ENCODE peak calls at places on chromosome 15, in six cellular contexts. N is kidney, Y is neural crest cell, J is lower lobe of right lung, E is epithelial cell of esophagus, U is adrenal gland. I is an unnamed sample.

GRCh38 chr15:48059786-48060185 is 61.0 kb upstream of the SLC24A5 start:
- DNase-seq in Y (no peak), E (no peak), J (peak; percentile 48), N (peak; percentile 76), U (no peak), I (no peak)

GRCh38 chr15:61173899-61174689 is 55.0 kb downstream of the RORA start:
- DNase-seq in N (no peak), Y (no peak), U (no peak), E (no peak), J (no peak), I (no peak)

GRCh38 chr15:37877851-37878577 is 56.4 kb upstream of the TMCO5A start:
- DNase-seq in N (no peak), U (no peak), E (peak; percentile 55), Y (no peak), J (no peak), I (no peak)

GRCh38 chr15:90124487-90124886 is 22.2 kb upstream of the IDH2 start:
- DNase-seq in U (no peak), Y (no peak), E (no peak), N (no peak), J (no peak), I (no peak)

GRCh38 chr15:37037256-37037655 is 63.1 kb downstream of the MEIS2 start:
- DNase-seq in Y (no peak), U (no peak), J (no peak), N (no peak), E (no peak), I (no peak)

GRCh38 chr15:62579842-62580241 is 414.8 kb upstream of the C2CD4B start:
- DNase-seq in E (no peak), J (no peak), N (no peak), Y (no peak), U (no peak), I (no peak)

GRCh38 chr15:60573936-60574335 is 95.0 kb upstream of the ICE2 start:
- DNase-seq in Y (no peak), U (no peak), J (no peak), E (no peak), N (no peak), I (no peak)

GRCh38 chr15:51620647-51621046 is 1.9 kb downstream of the DMXL2 start:
- DNase-seq in J (no peak), N (no peak), U (no peak), E (no peak), Y (no peak), I (peak; percentile 19)

GRCh38 chr15:78768531-78769408 is 42.5 kb downstream of the ADAMTS7 start:
- DNase-seq in J (no peak), Y (no peak), N (peak; percentile 65), U (no peak), E (no peak), I (no peak)

GRCh38 chr15:72047020-72047419 is 70.9 kb downstream of the MYO9A start:
- DNase-seq in U (no peak), J (no peak), Y (no peak), N (no peak), E (peak; percentile 33), I (no peak)

GRCh38 chr15:62469874-62470688 is 305.0 kb upstream of the C2CD4B start:
- DNase-seq in N (no peak), U (peak; percentile 59), E (peak; percentile 13), J (no peak), Y (no peak), I (no peak)

GRCh38 chr15:49060710-49061483 is 14.7 kb upstream of the SECISBP2L start:
- DNase-seq in J (no peak), E (no peak), N (no peak), Y (no peak), U (no peak), I (no peak)

GRCh38 chr15:60822403-60822802 is 343.5 kb upstream of the ICE2 start:
- DNase-seq in E (no peak), N (no peak), U (no peak), Y (no peak), J (no peak), I (no peak)

GRCh38 chr15:49438970-49439631 is 16.1 kb downstream of the FGF7 start:
- DNase-seq in J (peak; percentile 65), Y (no peak), E (no peak), N (no peak), U (no peak), I (no peak)

GRCh38 chr15:52529289-52529929 is 729 bp upstream of the MYO5A start:
- DNase-seq in U (peak; percentile 55), N (no peak), E (no peak), Y (peak; percentile 14), J (no peak), I (peak; percentile 21)

DNA sequence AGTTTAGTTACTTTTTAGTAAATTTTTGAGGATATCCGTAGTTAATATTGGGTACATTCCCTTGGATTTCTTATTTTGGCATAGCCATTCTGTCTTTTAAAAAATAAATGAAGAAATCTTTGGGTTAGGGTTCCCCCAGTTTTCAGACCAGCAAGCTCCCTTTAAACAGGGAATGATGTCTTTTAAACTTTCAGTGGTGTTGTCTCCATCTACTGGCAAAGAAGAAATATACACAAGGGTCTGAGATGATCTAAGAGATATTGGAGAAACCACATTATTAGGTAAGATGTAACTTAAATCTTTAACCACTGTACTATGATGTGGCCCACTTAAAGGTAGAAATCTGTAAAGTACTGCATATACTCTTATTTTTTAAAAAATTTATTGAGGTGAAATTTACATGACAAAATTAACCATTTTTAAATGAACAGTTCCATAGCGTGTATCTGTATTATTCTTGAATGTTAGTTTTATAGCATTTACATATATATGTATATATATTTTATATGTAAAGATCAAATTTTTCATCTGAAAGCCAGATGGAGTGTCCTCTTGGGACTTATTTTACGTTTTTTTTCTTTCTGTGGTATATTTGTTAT is 35.1 kb upstream of the EIF3J start:
- DNase-seq in U (no peak), Y (no peak), N (no peak), J (no peak), E (peak; percentile 48), I (peak; percentile 45)
- TF ChIP-seq CTCF in U (peak; percentile 51), Y (peak; percentile 75), N (peak; percentile 51), J (peak; percentile 51), E (peak; percentile 63), I (peak; percentile 49)

GRCh38 chr15:58110999-58111717 is 27.0 kb upstream of the AQP9 start:
- DNase-seq in N (no peak), E (no peak), U (no peak), J (no peak), Y (no peak), I (no peak)

GRCh38 chr15:58114388-58114787 is 23.8 kb upstream of the AQP9 start:
- DNase-seq in U (no peak), Y (no peak), J (no peak), E (no peak), N (no peak), I (no peak)

GRCh38 chr15:58109419-58109818 is 28.8 kb upstream of the AQP9 start:
- DNase-seq in Y (no peak), U (no peak), J (no peak), E (peak; percentile 8), N (no peak), I (no peak)

GRCh38 chr15:58114812-58115211 is 23.4 kb upstream of the AQP9 start:
- DNase-seq in E (peak; percentile 10), Y (no peak), N (no peak), U (no peak), J (no peak), I (no peak)

DNA sequence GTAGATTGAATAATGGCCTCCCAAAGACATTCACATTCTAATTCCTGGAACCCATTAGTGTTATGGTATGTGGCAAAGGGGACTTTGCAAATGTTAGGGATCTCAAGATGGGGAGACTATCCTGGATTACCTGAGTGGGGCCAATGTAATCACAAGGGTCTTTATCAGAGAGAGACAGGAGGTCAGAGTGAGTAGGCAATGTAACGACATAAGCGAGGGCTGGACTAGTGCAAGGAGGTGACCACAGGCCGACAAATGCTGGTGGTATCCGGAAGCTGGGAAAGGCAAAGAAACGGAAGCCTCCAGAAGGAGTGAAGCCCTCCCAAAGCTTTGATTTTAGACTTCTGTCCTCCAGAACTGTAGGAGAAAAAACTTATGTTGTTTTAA is 26.5 kb upstream of the AQP9 start:
- DNase-seq in J (no peak), N (no peak), Y (no peak), U (no peak), E (no peak), I (no peak)
- TF ChIP-seq CTCF in J (no peak), N (no peak), Y (no peak), U (no peak), E (no peak), I (no peak)

GRCh38 chr15:64383760-64384159 is 2.5 kb upstream of the PCLAF start:
- DNase-seq in E (no peak), U (no peak), Y (no peak), N (no peak), J (no peak), I (no peak)

GRCh38 chr15:64386291-64386690 is 1.3 kb upstream of the TRIP4 start:
- DNase-seq in U (no peak), Y (no peak), J (no peak), N (no peak), E (no peak), I (no peak)

DNA sequence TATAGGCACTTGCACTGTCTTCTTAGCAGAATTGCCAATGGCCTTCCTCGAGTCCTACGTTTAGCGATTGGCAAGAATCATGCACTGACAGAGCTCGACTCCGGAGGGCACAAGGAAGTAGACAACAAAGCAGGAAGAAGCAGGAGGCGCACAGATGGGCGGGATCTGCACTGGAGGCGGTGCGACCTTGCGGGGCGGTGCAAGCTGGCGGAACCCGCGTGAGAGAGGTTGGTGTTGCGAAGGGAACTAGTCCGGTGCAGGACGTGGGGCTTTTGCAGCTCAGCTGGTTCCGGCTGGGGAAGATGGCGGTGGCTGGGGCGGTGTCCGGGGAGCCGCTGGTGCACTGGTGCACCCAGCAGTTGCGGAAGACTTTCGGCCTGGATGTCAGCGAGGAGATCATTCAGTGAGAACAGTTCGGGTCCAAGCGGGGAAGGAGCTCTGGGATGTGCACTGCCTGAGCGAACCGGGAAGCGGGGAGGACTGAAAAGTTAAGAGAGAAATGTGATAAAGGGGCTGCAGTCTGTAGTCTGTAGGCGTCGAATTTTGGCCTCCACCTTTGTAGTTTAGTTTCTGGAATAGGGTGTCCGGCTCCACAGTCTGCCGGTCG is at the start of gene TRIP4:
- DNase-seq in E (peak; percentile 99), J (peak; percentile 98), Y (peak; percentile 92), U (peak; percentile 99), N (peak; percentile 99), I (peak; percentile 94)
- TF ChIP-seq CTCF in E (peak; percentile 13), J (no peak), Y (no peak), U (peak; percentile 12), N (no peak), I (no peak)

GRCh38 chr15:68503791-68504720 is 72.1 kb upstream of the ITGA11 start:
- DNase-seq in U (peak; percentile 40), E (no peak), Y (no peak), J (no peak), N (no peak), I (no peak)

GRCh38 chr15:68503213-68503612 is 71.2 kb upstream of the ITGA11 start:
- DNase-seq in E (no peak), Y (no peak), J (no peak), N (no peak), U (peak; percentile 10), I (no peak)

GRCh38 chr15:68506071-68506470 is 72.7 kb upstream of the CORO2B start:
- DNase-seq in U (peak; percentile 17), N (no peak), E (no peak), Y (no peak), J (no peak), I (no peak)

GRCh38 chr15:68502398-68502901 is 70.5 kb upstream of the ITGA11 start:
- DNase-seq in E (no peak), N (no peak), Y (no peak), U (no peak), J (no peak), I (no peak)

DNA sequence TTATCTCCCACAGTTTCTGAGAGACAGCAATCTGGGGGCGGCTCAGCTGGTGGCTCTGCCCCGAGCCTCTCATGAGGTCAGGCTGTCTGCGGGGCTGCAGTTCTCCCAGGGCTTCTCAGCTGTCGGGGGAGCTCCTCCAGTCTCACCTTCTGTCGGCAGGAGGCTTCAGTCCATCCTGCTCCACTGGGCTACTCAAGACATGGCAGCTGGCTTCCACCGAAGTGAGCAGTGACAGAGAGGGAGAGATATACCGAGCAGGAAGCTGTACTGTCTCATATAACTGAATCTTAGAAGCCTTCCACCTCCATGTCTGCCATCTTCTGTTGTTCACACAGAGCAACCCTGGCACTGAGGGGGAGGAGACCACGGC is 72.7 kb upstream of the ITGA11 start:
- DNase-seq in Y (no peak), J (no peak), E (no peak), N (no peak), U (peak; percentile 13), I (no peak)
- TF ChIP-seq CTCF in Y (no peak), J (no peak), E (no peak), N (no peak), U (no peak), I (no peak)